ENCODE peak calls at places on chromosome 2, in ten cellular contexts. J is NCI-H510A treated with DMSO at 0.1 percent for 48 hours; I is natural killer cell treated with Interleukin-12 subunit alpha and Interleukin-12 subunit beta and Interleukin-15 and Interleukin-18, amount 100 ng/mL, for 72 hours; O is choroid plexus epithelial cell; B is M059J; Q is posterior vena cava; R is stimulated activated naive CD8-positive, alpha-beta T cell treated with anti-CD3 and anti-CD28 coated beads, Interleukin-15, amount 100 ng/mL, for 72 hours; T is cardiac muscle cell; A is naive thymus-derived CD8-positive, alpha-beta T cell; L is activated CD4-positive, CD25-positive, alpha-beta regulatory T cell. G is an unnamed sample.

GRCh38 chr2:180416553-180417113 is 409.5 kb upstream of the CWC22 start:
- DNase-seq in J (peak; percentile 56), I (no peak), O (no peak), B (no peak), Q (no peak), R (no peak), T (no peak), A (no peak), L (no peak), G (no peak)

GRCh38 chr2:127401757-127402695 is 14.3 kb upstream of the MAP3K2 start:
- DNase-seq in J (no peak), I (peak; percentile 54), O (no peak), B (peak; percentile 65), Q (no peak), R (no peak), T (no peak), A (no peak), L (no peak), G (peak; percentile 67)

GRCh38 chr2:85326946-85327756 is 638 bp downstream of the TGOLN2 start:
- DNase-seq in J (peak; percentile 25), I (peak; percentile 71), O (peak; percentile 65), B (peak; percentile 43), Q (peak; percentile 91), R (peak; percentile 61), T (peak; percentile 61), A (peak; percentile 86), L (peak; percentile 34), G (peak; percentile 82)

GRCh38 chr2:223772363-223772762 is 65.0 kb downstream of the AP1S3 start:
- DNase-seq in J (no peak), I (no peak), O (peak; percentile 16), B (no peak), Q (no peak), R (no peak), T (no peak), A (no peak), L (no peak), G (no peak)

GRCh38 chr2:45713591-45713990 is 62.1 kb downstream of the PRKCE start:
- DNase-seq in J (no peak), I (no peak), O (no peak), B (no peak), Q (no peak), R (no peak), T (no peak), A (no peak), L (no peak), G (no peak)

GRCh38 chr2:239943991-239944441 is 81.1 kb downstream of the NDUFA10 start:
- DNase-seq in J (no peak), I (no peak), O (no peak), B (no peak), Q (peak; percentile 71), R (no peak), T (no peak), A (peak; percentile 42), L (no peak), G (peak; percentile 37)

GRCh38 chr2:98277156-98277859 is 68.9 kb upstream of the CNGA3 start:
- DNase-seq in J (no peak), I (no peak), O (no peak), B (no peak), Q (no peak), R (no peak), T (no peak), A (no peak), L (no peak), G (peak; percentile 56)

GRCh38 chr2:45458909-45459563 is 152.0 kb downstream of the SRBD1 start:
- DNase-seq in J (peak; percentile 54), I (no peak), O (peak; percentile 73), B (peak; percentile 78), Q (no peak), R (no peak), T (peak; percentile 75), A (no peak), L (no peak), G (peak; percentile 52)

GRCh38 chr2:189658808-189659207 is 2.5 kb upstream of the ASNSD1 start:
- DNase-seq in J (no peak), I (no peak), O (no peak), B (no peak), Q (no peak), R (no peak), T (no peak), A (no peak), L (no peak), G (no peak)

GRCh38 chr2:226798422-226799210 is 1.0 kb downstream of the IRS1 start:
- DNase-seq in J (peak; percentile 50), I (no peak), O (peak; percentile 73), B (peak; percentile 37), Q (no peak), R (peak; percentile 71), T (peak; percentile 55), A (peak; percentile 82), L (peak; percentile 18), G (peak; percentile 69)

GRCh38 chr2:167550448-167550847 is 662.2 kb downstream of the XIRP2 start:
- DNase-seq in J (no peak), I (no peak), O (peak; percentile 66), B (no peak), Q (no peak), R (no peak), T (peak; percentile 33), A (no peak), L (no peak), G (no peak)

GRCh38 chr2:5693288-5694015 is 1.3 kb downstream of the SOX11 start:
- DNase-seq in J (peak; percentile 64), I (no peak), O (peak; percentile 35), B (no peak), Q (no peak), R (no peak), T (peak; percentile 3), A (no peak), L (no peak), G (no peak)

GRCh38 chr2:136214284-136214683 is 96.3 kb upstream of the CXCR4 start:
- DNase-seq in J (no peak), I (no peak), O (no peak), B (no peak), Q (no peak), R (no peak), T (no peak), A (no peak), L (no peak), G (no peak)

GRCh38 chr2:16828828-16829160 is 163.2 kb upstream of the CYRIA start:
- DNase-seq in J (no peak), I (no peak), O (no peak), B (no peak), Q (no peak), R (no peak), T (no peak), A (no peak), L (no peak), G (no peak)

GRCh38 chr2:9585486-9585885 is 29.9 kb upstream of the ADAM17 start:
- DNase-seq in J (no peak), I (no peak), O (no peak), B (no peak), Q (no peak), R (no peak), T (no peak), A (no peak), L (no peak), G (no peak)

GRCh38 chr2:118224144-118224887 is 136.0 kb downstream of the INSIG2 start:
- DNase-seq in J (no peak), I (peak; percentile 64), O (no peak), B (peak; percentile 43), Q (peak; percentile 84), R (peak; percentile 40), T (peak; percentile 8), A (no peak), L (no peak), G (peak; percentile 54)

GRCh38 chr2:63719052-63719451 is 122.6 kb upstream of the UGP2 start:
- DNase-seq in J (peak; percentile 83), I (no peak), O (no peak), B (no peak), Q (no peak), R (no peak), T (no peak), A (no peak), L (no peak), G (no peak)

GRCh38 chr2:25711641-25712369 is 38.4 kb upstream of the DTNB start:
- DNase-seq in J (no peak), I (no peak), O (no peak), B (no peak), Q (no peak), R (no peak), T (no peak), A (no peak), L (no peak), G (peak; percentile 6)

GRCh38 chr2:64426191-64426952 is 27.6 kb upstream of the LGALSL start:
- DNase-seq in J (no peak), I (no peak), O (peak; percentile 14), B (peak; percentile 55), Q (no peak), R (no peak), T (peak; percentile 56), A (no peak), L (no peak), G (no peak)

GRCh38 chr2:209579236-209579749 is 155.4 kb downstream of the MAP2 start:
- DNase-seq in J (no peak), I (no peak), O (peak; percentile 38), B (peak; percentile 34), Q (no peak), R (peak; percentile 1), T (peak; percentile 48), A (no peak), L (no peak), G (no peak)

GRCh38 chr2:36406296-36406695 is 50.7 kb downstream of the CRIM1 start:
- DNase-seq in J (no peak), I (no peak), O (no peak), B (peak; percentile 61), Q (no peak), R (no peak), T (no peak), A (no peak), L (no peak), G (no peak)

GRCh38 chr2:227766361-227766883 is 20.7 kb downstream of the SCYGR8 start:
- DNase-seq in J (peak; percentile 93), I (peak; percentile 62), O (peak; percentile 78), B (peak; percentile 66), Q (peak; percentile 92), R (peak; percentile 59), T (peak; percentile 89), A (peak; percentile 75), L (peak; percentile 9), G (peak; percentile 84)

GRCh38 chr2:160339726-160340125 is 139.7 kb upstream of the ITGB6 start:
- DNase-seq in J (no peak), I (no peak), O (no peak), B (no peak), Q (no peak), R (no peak), T (no peak), A (no peak), L (no peak), G (no peak)

GRCh38 chr2:135052997-135053474 is 944 bp downstream of the RAB3GAP1 start:
- DNase-seq in J (no peak), I (no peak), O (peak; percentile 18), B (peak; percentile 13), Q (no peak), R (peak; percentile 58), T (no peak), A (no peak), L (no peak), G (no peak)

GRCh38 chr2:204264068-204264693 is 281.1 kb upstream of the PARD3B start:
- DNase-seq in J (no peak), I (no peak), O (no peak), B (no peak), Q (no peak), R (no peak), T (no peak), A (no peak), L (no peak), G (no peak)

GRCh38 chr2:14324308-14324707 is 308.2 kb upstream of the LRATD1 start:
- DNase-seq in J (no peak), I (no peak), O (no peak), B (no peak), Q (no peak), R (no peak), T (no peak), A (no peak), L (no peak), G (no peak)

GRCh38 chr2:149160701-149161217 is 122.3 kb downstream of the LYPD6B start:
- DNase-seq in J (no peak), I (no peak), O (no peak), B (peak; percentile 45), Q (no peak), R (peak; percentile 24), T (peak; percentile 5), A (peak; percentile 82), L (no peak), G (no peak)

GRCh38 chr2:200373973-200374416 is 67.5 kb downstream of the SPATS2L start:
- DNase-seq in J (no peak), I (peak; percentile 63), O (no peak), B (no peak), Q (no peak), R (peak; percentile 37), T (no peak), A (no peak), L (no peak), G (no peak)

G was measured in mucosa of descending colon.